ENCODE peak calls at places on chromosomes 11 and 22, in ten cellular contexts. One of them, this sample, is unnamed. For H3K27me3 and H3K4me1, the result is how much of the 10 kb centered on the place peaks cover.

GRCh38 chr11:113663567-113663966 is 42.5 kb downstream of the TMPRSS5 start:
- DNase-seq in left ventricle myocardium inferior: no peak
- DNase-seq in stomach: no peak
- DNase-seq in cardiac muscle cell: no peak
- DNase-seq in SK-N-SH: no peak
- DNase-seq in right cardiac atrium: no peak
- DNase-seq in tibial artery: no peak
- DNase-seq in thyroid gland: no peak
- DNase-seq in CD4-positive, CD25-positive, alpha-beta regulatory T cell: no peak
- DNase-seq in heart right ventricle: no peak
- DNase-seq in this sample: no peak

GRCh38 chr11:34790620-34791019 is 125.6 kb downstream of the APIP start:
- DNase-seq in cardiac muscle cell: no peak
- DNase-seq in stomach: no peak
- DNase-seq in thyroid gland: no peak
- DNase-seq in left ventricle myocardium inferior: no peak
- DNase-seq in tibial artery: no peak
- DNase-seq in right cardiac atrium: no peak
- DNase-seq in CD4-positive, CD25-positive, alpha-beta regulatory T cell: no peak
- DNase-seq in SK-N-SH: no peak
- DNase-seq in heart right ventricle: no peak
- DNase-seq in this sample: no peak

GRCh38 chr11:47106839-47107520 is 69.7 kb downstream of the ARFGAP2 start:
- DNase-seq in tibial artery: no peak
- DNase-seq in left ventricle myocardium inferior: no peak
- DNase-seq in CD4-positive, CD25-positive, alpha-beta regulatory T cell: no peak
- DNase-seq in thyroid gland: peak
- DNase-seq in cardiac muscle cell: no peak
- DNase-seq in SK-N-SH: no peak
- DNase-seq in heart right ventricle: no peak
- DNase-seq in stomach: no peak
- DNase-seq in right cardiac atrium: no peak
- DNase-seq in this sample: no peak

GRCh38 chr11:117970400-117971024 is 15.7 kb upstream of the IL10RA start:
- DNase-seq in SK-N-SH: no peak
- DNase-seq in right cardiac atrium: no peak
- DNase-seq in left ventricle myocardium inferior: no peak
- DNase-seq in cardiac muscle cell: peak
- DNase-seq in thyroid gland: no peak
- DNase-seq in heart right ventricle: no peak
- DNase-seq in stomach: no peak
- DNase-seq in tibial artery: peak
- DNase-seq in CD4-positive, CD25-positive, alpha-beta regulatory T cell: no peak
- DNase-seq in this sample: no peak

GRCh38 chr11:68503281-68503687 is 42.7 kb downstream of the PPP6R3 start:
- DNase-seq in tibial artery: no peak
- DNase-seq in heart right ventricle: no peak
- DNase-seq in SK-N-SH: no peak
- DNase-seq in CD4-positive, CD25-positive, alpha-beta regulatory T cell: no peak
- DNase-seq in right cardiac atrium: no peak
- DNase-seq in stomach: no peak
- DNase-seq in left ventricle myocardium inferior: no peak
- DNase-seq in cardiac muscle cell: peak
- DNase-seq in thyroid gland: peak
- DNase-seq in this sample: no peak

GRCh38 chr11:43691806-43692205 is 11.3 kb downstream of the HSD17B12 start:
- DNase-seq in CD4-positive, CD25-positive, alpha-beta regulatory T cell: no peak
- DNase-seq in cardiac muscle cell: no peak
- DNase-seq in left ventricle myocardium inferior: no peak
- DNase-seq in right cardiac atrium: no peak
- DNase-seq in SK-N-SH: no peak
- DNase-seq in tibial artery: no peak
- DNase-seq in heart right ventricle: no peak
- DNase-seq in thyroid gland: no peak
- DNase-seq in stomach: no peak
- DNase-seq in this sample: no peak

GRCh38 chr11:45163956-45164575 is 17.6 kb downstream of the PRDM11 start:
- DNase-seq in thyroid gland: no peak
- DNase-seq in cardiac muscle cell: no peak
- DNase-seq in heart right ventricle: no peak
- DNase-seq in left ventricle myocardium inferior: no peak
- DNase-seq in stomach: no peak
- DNase-seq in tibial artery: no peak
- DNase-seq in SK-N-SH: no peak
- DNase-seq in CD4-positive, CD25-positive, alpha-beta regulatory T cell: no peak
- DNase-seq in right cardiac atrium: no peak
- DNase-seq in this sample: no peak

GRCh38 chr11:43992834-43993637 is 50.6 kb downstream of the C11orf96 start:
- DNase-seq in stomach: no peak
- DNase-seq in SK-N-SH: no peak
- DNase-seq in cardiac muscle cell: peak
- DNase-seq in right cardiac atrium: peak
- DNase-seq in CD4-positive, CD25-positive, alpha-beta regulatory T cell: no peak
- DNase-seq in heart right ventricle: no peak
- DNase-seq in tibial artery: no peak
- DNase-seq in left ventricle myocardium inferior: peak
- DNase-seq in thyroid gland: no peak
- DNase-seq in this sample: no peak

GRCh38 chr22:46865642-46866041 is 103.2 kb downstream of the TBC1D22A start:
- DNase-seq in tibial artery: no peak
- DNase-seq in stomach: no peak
- DNase-seq in heart right ventricle: no peak
- DNase-seq in left ventricle myocardium inferior: no peak
- DNase-seq in SK-N-SH: no peak
- DNase-seq in CD4-positive, CD25-positive, alpha-beta regulatory T cell: no peak
- DNase-seq in cardiac muscle cell: no peak
- DNase-seq in thyroid gland: no peak
- DNase-seq in right cardiac atrium: no peak
- DNase-seq in this sample: no peak

GRCh38 chr11:117731689-117732290 is 65.2 kb downstream of the DSCAML1 start:
- DNase-seq in heart right ventricle: no peak
- DNase-seq in stomach: no peak
- DNase-seq in thyroid gland: no peak
- DNase-seq in CD4-positive, CD25-positive, alpha-beta regulatory T cell: no peak
- DNase-seq in cardiac muscle cell: no peak
- DNase-seq in SK-N-SH: no peak
- DNase-seq in tibial artery: no peak
- DNase-seq in left ventricle myocardium inferior: no peak
- DNase-seq in right cardiac atrium: no peak
- DNase-seq in this sample: no peak

GRCh38 chr11:119471329-119471728 is 48.4 kb upstream of the THY1 start:
- DNase-seq in right cardiac atrium: no peak
- DNase-seq in left ventricle myocardium inferior: no peak
- DNase-seq in thyroid gland: no peak
- DNase-seq in SK-N-SH: no peak
- DNase-seq in heart right ventricle: no peak
- DNase-seq in stomach: no peak
- DNase-seq in tibial artery: no peak
- DNase-seq in cardiac muscle cell: no peak
- DNase-seq in CD4-positive, CD25-positive, alpha-beta regulatory T cell: no peak
- DNase-seq in this sample: no peak

GRCh38 chr11:57071829-57072228 is 83.1 kb downstream of the OR5AK2 start:
- DNase-seq in left ventricle myocardium inferior: no peak
- DNase-seq in CD4-positive, CD25-positive, alpha-beta regulatory T cell: no peak
- DNase-seq in stomach: no peak
- DNase-seq in tibial artery: no peak
- DNase-seq in heart right ventricle: no peak
- DNase-seq in cardiac muscle cell: peak
- DNase-seq in SK-N-SH: no peak
- DNase-seq in thyroid gland: no peak
- DNase-seq in right cardiac atrium: no peak
- DNase-seq in this sample: no peak

GRCh38 chr22:46798041-46798365 is 35.6 kb downstream of the TBC1D22A start:
- DNase-seq in tibial artery: no peak
- DNase-seq in CD4-positive, CD25-positive, alpha-beta regulatory T cell: no peak
- DNase-seq in right cardiac atrium: no peak
- DNase-seq in stomach: no peak
- DNase-seq in cardiac muscle cell: no peak
- DNase-seq in heart right ventricle: no peak
- DNase-seq in thyroid gland: no peak
- DNase-seq in SK-N-SH: no peak
- DNase-seq in left ventricle myocardium inferior: no peak
- DNase-seq in this sample: no peak

GRCh38 chr11:1623716-1624115 is 1.8 kb upstream of the KRTAP5-4 start:
- DNase-seq in cardiac muscle cell: no peak
- DNase-seq in heart right ventricle: no peak
- DNase-seq in thyroid gland: no peak
- DNase-seq in left ventricle myocardium inferior: no peak
- DNase-seq in SK-N-SH: no peak
- DNase-seq in right cardiac atrium: no peak
- DNase-seq in tibial artery: no peak
- DNase-seq in stomach: no peak
- DNase-seq in CD4-positive, CD25-positive, alpha-beta regulatory T cell: no peak
- DNase-seq in this sample: no peak

GRCh38 chr11:1622076-1622475 is at the start of gene KRTAP5-4:
- DNase-seq in left ventricle myocardium inferior: no peak
- DNase-seq in heart right ventricle: no peak
- DNase-seq in tibial artery: no peak
- DNase-seq in thyroid gland: no peak
- DNase-seq in right cardiac atrium: no peak
- DNase-seq in CD4-positive, CD25-positive, alpha-beta regulatory T cell: no peak
- DNase-seq in SK-N-SH: no peak
- DNase-seq in stomach: no peak
- DNase-seq in cardiac muscle cell: no peak
- DNase-seq in this sample: no peak

GRCh38 chr11:1628506-1629325 is 859 bp upstream of the KRTAP5-5 start:
- DNase-seq in thyroid gland: peak
- DNase-seq in SK-N-SH: peak
- DNase-seq in cardiac muscle cell: peak
- DNase-seq in tibial artery: no peak
- DNase-seq in CD4-positive, CD25-positive, alpha-beta regulatory T cell: peak
- DNase-seq in stomach: peak
- DNase-seq in heart right ventricle: peak
- DNase-seq in left ventricle myocardium inferior: no peak
- DNase-seq in right cardiac atrium: peak
- DNase-seq in this sample: peak

GRCh38 chr11:1624621-1625020 is 2.7 kb upstream of the KRTAP5-4 start:
- DNase-seq in left ventricle myocardium inferior: no peak
- DNase-seq in CD4-positive, CD25-positive, alpha-beta regulatory T cell: no peak
- DNase-seq in thyroid gland: no peak
- DNase-seq in tibial artery: no peak
- DNase-seq in cardiac muscle cell: no peak
- DNase-seq in SK-N-SH: no peak
- DNase-seq in heart right ventricle: no peak
- DNase-seq in right cardiac atrium: no peak
- DNase-seq in stomach: no peak
- DNase-seq in this sample: peak

DNA sequence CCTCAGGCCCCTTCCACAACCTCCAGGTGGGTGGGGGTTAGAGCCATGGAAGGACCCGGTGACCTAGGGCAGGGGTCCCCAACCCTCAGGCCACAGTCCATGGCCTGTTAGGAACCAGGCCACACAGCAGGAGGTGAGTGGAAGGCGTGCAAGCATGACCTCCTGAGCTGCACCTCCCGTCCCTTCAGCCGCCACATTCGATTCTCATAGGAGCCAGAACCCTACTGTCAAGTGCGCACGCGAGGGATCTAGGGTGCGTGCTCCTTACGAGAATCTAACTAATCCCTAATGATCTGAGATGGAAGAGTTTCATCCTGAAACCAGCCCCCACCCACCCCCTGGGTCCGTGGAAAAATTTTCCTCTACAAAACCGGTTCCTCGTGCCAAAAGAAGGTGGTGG is 3.6 kb upstream of the KRTAP5-4 start:
- DNase-seq in SK-N-SH: no peak
- DNase-seq in cardiac muscle cell: no peak
- DNase-seq in thyroid gland: no peak
- DNase-seq in stomach: no peak
- DNase-seq in CD4-positive, CD25-positive, alpha-beta regulatory T cell: no peak
- DNase-seq in heart right ventricle: no peak
- DNase-seq in left ventricle myocardium inferior: no peak
- DNase-seq in tibial artery: no peak
- DNase-seq in right cardiac atrium: no peak
- DNase-seq in this sample: peak
- H3K4me3 ChIP-seq in SK-N-SH: no peak
- H3K4me3 ChIP-seq in cardiac muscle cell: no peak
- H3K4me3 ChIP-seq in thyroid gland: no peak
- H3K4me3 ChIP-seq in stomach: no peak
- H3K4me3 ChIP-seq in CD4-positive, CD25-positive, alpha-beta regulatory T cell: no peak
- H3K4me3 ChIP-seq in heart right ventricle: no peak
- H3K4me3 ChIP-seq in left ventricle myocardium inferior: no peak
- H3K4me3 ChIP-seq in tibial artery: no peak
- H3K4me3 ChIP-seq in right cardiac atrium: no peak
- H3K4me3 ChIP-seq in this sample: no peak

GRCh38 chr11:66207816-66208215 is 60.6 kb upstream of the RAB1B start:
- DNase-seq in thyroid gland: peak
- DNase-seq in SK-N-SH: no peak
- DNase-seq in tibial artery: no peak
- DNase-seq in CD4-positive, CD25-positive, alpha-beta regulatory T cell: no peak
- DNase-seq in left ventricle myocardium inferior: no peak
- DNase-seq in heart right ventricle: no peak
- DNase-seq in cardiac muscle cell: no peak
- DNase-seq in right cardiac atrium: no peak
- DNase-seq in stomach: no peak
- DNase-seq in this sample: no peak
- H3K27me3 ChIP-seq in thyroid gland: under half
- H3K27me3 ChIP-seq in SK-N-SH: under half
- H3K27me3 ChIP-seq in tibial artery: under half
- H3K27me3 ChIP-seq in CD4-positive, CD25-positive, alpha-beta regulatory T cell: under half
- H3K27me3 ChIP-seq in left ventricle myocardium inferior: under half
- H3K27me3 ChIP-seq in heart right ventricle: under half
- H3K27me3 ChIP-seq in cardiac muscle cell: under half
- H3K27me3 ChIP-seq in right cardiac atrium: under half
- H3K27me3 ChIP-seq in stomach: under half
- H3K27me3 ChIP-seq in this sample: under half

DNA sequence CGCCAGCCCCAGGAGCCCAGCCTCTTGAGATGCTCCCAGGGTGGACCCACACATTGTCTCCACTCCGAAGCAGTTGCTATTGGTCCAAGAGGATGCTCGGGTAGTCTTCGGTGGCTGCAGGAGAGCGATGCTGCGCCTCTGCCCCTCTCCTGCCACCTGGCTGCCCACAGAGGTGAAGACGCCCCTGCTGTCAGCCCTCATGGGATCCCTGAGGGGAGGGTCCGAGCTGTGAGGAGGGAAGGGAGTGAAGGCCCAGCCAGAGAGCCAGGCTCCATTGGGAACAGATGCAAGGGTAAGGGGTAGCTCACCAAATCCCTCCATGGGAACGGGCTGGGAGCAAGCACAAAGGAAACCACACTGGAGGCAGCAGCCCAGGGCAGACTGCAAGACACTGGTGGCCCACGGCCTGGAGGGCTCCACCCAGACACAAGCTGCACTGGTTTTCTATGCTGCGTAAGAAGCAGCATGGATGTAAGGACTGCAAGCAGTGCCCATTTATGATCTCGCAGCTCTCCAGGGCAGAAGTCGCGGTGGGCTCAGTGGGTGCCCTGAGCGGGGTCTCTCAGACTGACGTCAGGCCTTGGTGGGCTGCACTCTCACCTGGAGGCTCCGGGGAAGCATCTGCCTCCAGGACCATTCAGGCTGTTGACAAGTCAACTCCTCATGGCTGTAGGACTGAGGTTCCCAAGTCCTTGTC is 15.7 kb downstream of the TSPAN32 start:
- DNase-seq in stomach: no peak
- DNase-seq in SK-N-SH: no peak
- DNase-seq in cardiac muscle cell: no peak
- DNase-seq in left ventricle myocardium inferior: no peak
- DNase-seq in right cardiac atrium: no peak
- DNase-seq in thyroid gland: no peak
- DNase-seq in heart right ventricle: no peak
- DNase-seq in CD4-positive, CD25-positive, alpha-beta regulatory T cell: no peak
- DNase-seq in tibial artery: no peak
- DNase-seq in this sample: peak
- H3K4me1 ChIP-seq in stomach: under half
- H3K4me1 ChIP-seq in SK-N-SH: under half
- H3K4me1 ChIP-seq in cardiac muscle cell: under half
- H3K4me1 ChIP-seq in left ventricle myocardium inferior: under half
- H3K4me1 ChIP-seq in right cardiac atrium: under half
- H3K4me1 ChIP-seq in thyroid gland: under half
- H3K4me1 ChIP-seq in heart right ventricle: under half
- H3K4me1 ChIP-seq in CD4-positive, CD25-positive, alpha-beta regulatory T cell: under half
- H3K4me1 ChIP-seq in tibial artery: under half
- H3K4me1 ChIP-seq in this sample: under half

GRCh38 chr11:64247729-64248531 is 1.2 kb upstream of the PPP1R14B start:
- DNase-seq in thyroid gland: no peak
- DNase-seq in CD4-positive, CD25-positive, alpha-beta regulatory T cell: no peak
- DNase-seq in right cardiac atrium: no peak
- DNase-seq in stomach: no peak
- DNase-seq in SK-N-SH: no peak
- DNase-seq in left ventricle myocardium inferior: no peak
- DNase-seq in tibial artery: no peak
- DNase-seq in cardiac muscle cell: no peak
- DNase-seq in heart right ventricle: peak
- DNase-seq in this sample: no peak
- H3K4me3 ChIP-seq in thyroid gland: peak
- H3K4me3 ChIP-seq in CD4-positive, CD25-positive, alpha-beta regulatory T cell: no peak
- H3K4me3 ChIP-seq in right cardiac atrium: peak
- H3K4me3 ChIP-seq in stomach: peak
- H3K4me3 ChIP-seq in SK-N-SH: peak
- H3K4me3 ChIP-seq in left ventricle myocardium inferior: peak
- H3K4me3 ChIP-seq in tibial artery: peak
- H3K4me3 ChIP-seq in cardiac muscle cell: peak
- H3K4me3 ChIP-seq in heart right ventricle: peak
- H3K4me3 ChIP-seq in this sample: peak

This sample was measured in psoas muscle.